ENCODE peak calls at places on chromosome 7, in nine cellular contexts. One of them, this sample, is unnamed.

GRCh38 chr7:47827321-47827720 is 120.9 kb downstream of the PKD1L1 start:
- DNase-seq in activated T-cell treated with anti-CD3 and anti-CD28 coated beads for 24 hours: no peak
- DNase-seq in Daoy: no peak
- DNase-seq in GM13976: no peak
- DNase-seq in AG08395: no peak
- DNase-seq in endothelial cell of umbilical vein: no peak
- DNase-seq in A549: no peak
- DNase-seq in GM12892: no peak
- DNase-seq in ureter: no peak
- DNase-seq in this sample: no peak

GRCh38 chr7:70582921-70583895 is 548.7 kb upstream of the GALNT17 start:
- DNase-seq in ureter: peak
- DNase-seq in activated T-cell treated with anti-CD3 and anti-CD28 coated beads for 24 hours: no peak
- DNase-seq in endothelial cell of umbilical vein: no peak
- DNase-seq in GM13976: no peak
- DNase-seq in Daoy: no peak
- DNase-seq in GM12892: no peak
- DNase-seq in AG08395: no peak
- DNase-seq in A549: no peak
- DNase-seq in this sample: no peak

GRCh38 chr7:77222819-77223218 is 23.2 kb upstream of the FGL2 start:
- DNase-seq in ureter: no peak
- DNase-seq in GM12892: no peak
- DNase-seq in Daoy: no peak
- DNase-seq in endothelial cell of umbilical vein: no peak
- DNase-seq in A549: no peak
- DNase-seq in activated T-cell treated with anti-CD3 and anti-CD28 coated beads for 24 hours: no peak
- DNase-seq in GM13976: no peak
- DNase-seq in AG08395: no peak
- DNase-seq in this sample: no peak

GRCh38 chr7:145582742-145583303 is 533.8 kb upstream of the CNTNAP2 start:
- DNase-seq in A549: no peak
- DNase-seq in GM12892: no peak
- DNase-seq in ureter: no peak
- DNase-seq in activated T-cell treated with anti-CD3 and anti-CD28 coated beads for 24 hours: no peak
- DNase-seq in GM13976: no peak
- DNase-seq in Daoy: no peak
- DNase-seq in AG08395: no peak
- DNase-seq in endothelial cell of umbilical vein: no peak
- DNase-seq in this sample: no peak

GRCh38 chr7:50832744-50833143 is 50.0 kb upstream of the GRB10 start:
- DNase-seq in endothelial cell of umbilical vein: no peak
- DNase-seq in GM13976: no peak
- DNase-seq in Daoy: peak
- DNase-seq in ureter: no peak
- DNase-seq in GM12892: no peak
- DNase-seq in activated T-cell treated with anti-CD3 and anti-CD28 coated beads for 24 hours: no peak
- DNase-seq in AG08395: no peak
- DNase-seq in A549: peak
- DNase-seq in this sample: no peak

GRCh38 chr7:78260826-78261225 is 462.3 kb downstream of the PHTF2 start:
- DNase-seq in activated T-cell treated with anti-CD3 and anti-CD28 coated beads for 24 hours: no peak
- DNase-seq in endothelial cell of umbilical vein: no peak
- DNase-seq in ureter: no peak
- DNase-seq in GM13976: no peak
- DNase-seq in Daoy: no peak
- DNase-seq in AG08395: peak
- DNase-seq in A549: no peak
- DNase-seq in GM12892: no peak
- DNase-seq in this sample: no peak

GRCh38 chr7:42843209-42843800 is 68.6 kb downstream of the C7orf25 start:
- DNase-seq in endothelial cell of umbilical vein: peak
- DNase-seq in GM12892: no peak
- DNase-seq in Daoy: peak
- DNase-seq in GM13976: no peak
- DNase-seq in AG08395: peak
- DNase-seq in ureter: no peak
- DNase-seq in A549: peak
- DNase-seq in activated T-cell treated with anti-CD3 and anti-CD28 coated beads for 24 hours: no peak
- DNase-seq in this sample: peak

GRCh38 chr7:37054631-37055300 is 330.5 kb upstream of the AOAH start:
- DNase-seq in Daoy: peak
- DNase-seq in GM12892: no peak
- DNase-seq in AG08395: no peak
- DNase-seq in endothelial cell of umbilical vein: peak
- DNase-seq in ureter: no peak
- DNase-seq in GM13976: no peak
- DNase-seq in activated T-cell treated with anti-CD3 and anti-CD28 coated beads for 24 hours: no peak
- DNase-seq in A549: no peak
- DNase-seq in this sample: no peak

GRCh38 chr7:143305423-143306070 is 10.4 kb upstream of the CLCN1 start:
- DNase-seq in AG08395: peak
- DNase-seq in A549: peak
- DNase-seq in ureter: peak
- DNase-seq in Daoy: peak
- DNase-seq in GM12892: no peak
- DNase-seq in activated T-cell treated with anti-CD3 and anti-CD28 coated beads for 24 hours: peak
- DNase-seq in GM13976: no peak
- DNase-seq in endothelial cell of umbilical vein: peak
- DNase-seq in this sample: peak

GRCh38 chr7:99762680-99763327 is 21.2 kb downstream of the CYP3A4 start:
- DNase-seq in Daoy: peak
- DNase-seq in GM12892: no peak
- DNase-seq in AG08395: peak
- DNase-seq in A549: no peak
- DNase-seq in activated T-cell treated with anti-CD3 and anti-CD28 coated beads for 24 hours: no peak
- DNase-seq in endothelial cell of umbilical vein: no peak
- DNase-seq in GM13976: no peak
- DNase-seq in ureter: peak
- DNase-seq in this sample: peak

GRCh38 chr7:1454471-1455065 is 4.7 kb downstream of the MICALL2 start:
- DNase-seq in Daoy: no peak
- DNase-seq in AG08395: no peak
- DNase-seq in GM13976: no peak
- DNase-seq in endothelial cell of umbilical vein: no peak
- DNase-seq in A549: no peak
- DNase-seq in activated T-cell treated with anti-CD3 and anti-CD28 coated beads for 24 hours: no peak
- DNase-seq in ureter: no peak
- DNase-seq in GM12892: no peak
- DNase-seq in this sample: no peak